ENCODE peak calls at places on chromosomes 11 and 22, in six cellular contexts. J is GM23338; H is HEK293T; T is stimulated activated CD4-positive, alpha-beta T cell treated with anti-CD3 and anti-CD28 coated beads, Interleukin-1b, Interleukin-23, amount 100 ng/mL, for 1 hour; V is CD8-positive, alpha-beta T cell; L is GM19239. W is an unnamed sample.

GRCh38 chr11:61187505-61188130 is 15.7 kb upstream of the PGA3 start:
- DNase-seq in L (peak; percentile 71), T (peak; percentile 54), H (peak; percentile 78), J (peak; percentile 93), V (peak; percentile 70), W (no peak)

GRCh38 chr11:19739872-19740271 is 27.2 kb downstream of the NAV2 start:
- DNase-seq in V (no peak), J (peak; percentile 66), T (no peak), H (peak; percentile 14), L (no peak), W (no peak)

GRCh38 chr11:59802639-59803176 is 7.9 kb downstream of the MRPL16 start:
- DNase-seq in H (peak; percentile 33), T (peak; percentile 12), L (no peak), V (peak; percentile 26), J (peak; percentile 58), W (no peak)

GRCh38 chr11:2516276-2517015 is 71.6 kb downstream of the KCNQ1 start:
- DNase-seq in J (no peak), T (no peak), V (no peak), L (no peak), H (no peak), W (peak; percentile 5)

GRCh38 chr11:12526789-12527188 is 147.4 kb upstream of the TEAD1 start:
- DNase-seq in L (no peak), T (no peak), V (no peak), H (no peak), J (no peak), W (no peak)

GRCh38 chr11:77052531-77052930 is 14.2 kb upstream of the CAPN5 start:
- DNase-seq in V (no peak), T (no peak), H (no peak), L (no peak), J (no peak), W (no peak)

GRCh38 chr11:15276616-15277015 is 161.9 kb downstream of the INSC start:
- DNase-seq in V (no peak), J (peak; percentile 52), T (no peak), H (peak; percentile 36), L (no peak), W (no peak)

GRCh38 chr11:15194671-15195415 is 80.1 kb downstream of the INSC start:
- DNase-seq in T (no peak), V (no peak), J (no peak), H (no peak), L (no peak), W (no peak)

GRCh38 chr11:1458340-1459218 is 28.0 kb downstream of the MOB2 start:
- DNase-seq in V (no peak), J (peak; percentile 44), H (peak; percentile 25), T (no peak), L (no peak), W (no peak)

GRCh38 chr11:83249972-83250593 is 36.1 kb downstream of the CCDC90B start:
- DNase-seq in T (no peak), J (peak; percentile 59), L (peak; percentile 9), H (peak; percentile 32), V (no peak), W (no peak)

GRCh38 chr11:235180-235997 is 753 bp downstream of the SIRT3 start:
- DNase-seq in H (no peak), L (no peak), J (no peak), T (no peak), V (no peak), W (no peak)

GRCh38 chr11:80668039-80668438 is 1227.2 kb upstream of the TENM4 start:
- DNase-seq in V (no peak), T (no peak), H (no peak), J (peak; percentile 8), L (no peak), W (no peak)

GRCh38 chr11:128663824-128664223 is 30.0 kb upstream of the FLI1 start:
- DNase-seq in L (no peak), J (no peak), H (no peak), T (no peak), V (no peak), W (no peak)

GRCh38 chr11:48116843-48117242 is 99.8 kb upstream of the OR4B1 start:
- DNase-seq in V (no peak), L (no peak), T (no peak), H (no peak), J (peak; percentile 59), W (no peak)

GRCh38 chr22:20750461-20751184 is 23.3 kb upstream of the SERPIND1 start:
- DNase-seq in V (peak; percentile 17), L (peak; percentile 53), T (no peak), J (no peak), H (no peak), W (peak; percentile 86)

GRCh38 chr11:37712246-37712645 is 1114.2 kb upstream of the RAG2 start:
- DNase-seq in J (peak; percentile 48), V (no peak), H (no peak), T (no peak), L (no peak), W (no peak)

GRCh38 chr11:83649468-83649915 is 363.3 kb upstream of the CCDC90B start:
- DNase-seq in V (no peak), L (no peak), J (peak; percentile 73), T (no peak), H (no peak), W (no peak)

GRCh38 chr22:19174106-19175025 is 4.2 kb downstream of the SLC25A1 start:
- DNase-seq in J (peak; percentile 84), L (no peak), V (no peak), T (no peak), H (no peak), W (peak; percentile 81)

GRCh38 chr11:128246364-128247234 is 340.8 kb downstream of the ETS1 start:
- DNase-seq in J (no peak), L (no peak), T (no peak), H (no peak), V (no peak), W (no peak)

GRCh38 chr11:68828957-68829356 is 12.8 kb downstream of the CPT1A start:
- DNase-seq in L (no peak), J (no peak), V (no peak), T (no peak), H (no peak), W (no peak)

GRCh38 chr11:34053161-34053686 is 1.7 kb downstream of the CAPRIN1 start:
- DNase-seq in L (peak; percentile 48), J (peak; percentile 78), V (peak; percentile 67), H (peak; percentile 55), T (peak; percentile 28), W (peak; percentile 22)

GRCh38 chr22:37045958-37046357 is 5.6 kb upstream of the KCTD17 start:
- DNase-seq in L (no peak), H (peak; percentile 73), J (peak; percentile 74), T (no peak), V (no peak), W (no peak)

GRCh38 chr11:93370260-93370659 is 39.7 kb downstream of the DEUP1 start:
- DNase-seq in L (no peak), H (no peak), T (no peak), J (no peak), V (no peak), W (no peak)

W was measured in gastrocnemius medialis.